ENCODE peak calls at places on chromosomes 13 and 19, in six cellular contexts. U is CD4-positive, alpha-beta T cell; S is astrocyte; G is choroid plexus epithelial cell; A is thoracic aorta; W is type B pancreatic cell. J is an unnamed sample.

GRCh38 chr13:51838235-51838846 is 6.6 kb downstream of the TMEM272 start:
- DNase-seq in U (no peak), S (peak), G (peak), A (no peak), W (no peak), J (no peak)

GRCh38 chr19:46634045-46634655 is 1.9 kb downstream of the GNG8 start:
- DNase-seq in U (peak), S (peak), G (peak), A (peak), W (peak), J (peak)

GRCh38 chr13:91207261-91207660 is 140.2 kb upstream of the MIR17HG start:
- DNase-seq in U (no peak), S (no peak), G (no peak), A (no peak), W (no peak), J (no peak)

GRCh38 chr19:17834350-17835181 is 13.2 kb downstream of the JAK3 start:
- DNase-seq in U (no peak), S (no peak), G (no peak), A (no peak), W (no peak), J (no peak)

GRCh38 chr13:102569488-102569887 is 27.3 kb upstream of the TPP2 start:
- DNase-seq in U (no peak), S (peak), G (peak), A (no peak), W (no peak), J (no peak)

GRCh38 chr13:40806241-40806640 is 16.8 kb downstream of the SLC25A15 start:
- DNase-seq in U (no peak), S (no peak), G (no peak), A (no peak), W (no peak), J (no peak)

GRCh38 chr19:50669319-50670101 is 20.3 kb downstream of the C19orf81 start:
- DNase-seq in U (peak), S (no peak), G (peak), A (no peak), W (no peak), J (peak)

GRCh38 chr13:65497265-65497664 is 1732.9 kb downstream of the PCDH9 start:
- DNase-seq in U (no peak), S (peak), G (peak), A (no peak), W (no peak), J (no peak)

GRCh38 chr19:35845215-35846037 is 6.9 kb downstream of the NPHS1 start:
- DNase-seq in U (no peak), S (no peak), G (no peak), A (no peak), W (no peak), J (no peak)

GRCh38 chr19:35847911-35848310 is 4.4 kb downstream of the NPHS1 start:
- DNase-seq in U (no peak), S (no peak), G (no peak), A (no peak), W (no peak), J (no peak)

GRCh38 chr19:35843676-35844481 is 8.4 kb downstream of the NPHS1 start:
- DNase-seq in U (no peak), S (no peak), G (no peak), A (no peak), W (no peak), J (no peak)

GRCh38 chr19:35844482-35845214 is 7.7 kb downstream of the NPHS1 start:
- DNase-seq in U (no peak), S (no peak), G (no peak), A (no peak), W (no peak), J (no peak)

DNA sequence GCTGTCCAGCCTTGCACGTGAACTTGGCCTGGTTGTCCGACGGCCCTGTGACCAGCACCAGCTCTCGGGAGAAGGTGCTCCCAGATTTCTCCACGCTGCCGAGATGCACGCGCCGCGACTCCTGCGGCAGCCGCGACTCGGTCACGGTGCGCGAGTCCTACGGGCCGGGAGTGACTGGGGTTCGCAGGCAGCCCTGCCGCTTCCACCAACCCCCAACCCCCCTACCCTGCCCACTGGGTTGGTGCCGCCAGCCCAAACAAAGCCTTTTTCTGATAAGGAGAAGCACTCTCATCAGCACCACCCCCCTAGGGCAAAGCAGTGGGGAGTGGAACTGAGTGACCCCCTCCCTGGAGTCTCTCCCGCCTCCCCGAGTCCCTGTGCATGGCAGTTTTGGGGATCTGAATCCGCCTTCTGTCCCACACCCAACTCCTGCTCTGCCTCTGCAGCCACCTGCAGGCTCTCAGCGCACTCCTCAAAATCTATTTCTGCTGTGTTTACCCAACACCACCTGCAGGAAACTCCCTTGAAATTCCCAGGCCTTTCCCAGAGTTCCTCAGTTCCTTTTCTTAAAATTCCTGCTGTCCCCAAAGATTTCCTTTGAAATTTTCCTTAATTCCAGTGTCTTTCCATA is 6.2 kb downstream of the NPHS1 start:
- DNase-seq in U (no peak), S (no peak), G (peak), A (no peak), W (no peak), J (peak)
- TF ChIP-seq CTCF in U (no peak), S (no peak), G (no peak), A (no peak), W (no peak), J (peak)

DNA sequence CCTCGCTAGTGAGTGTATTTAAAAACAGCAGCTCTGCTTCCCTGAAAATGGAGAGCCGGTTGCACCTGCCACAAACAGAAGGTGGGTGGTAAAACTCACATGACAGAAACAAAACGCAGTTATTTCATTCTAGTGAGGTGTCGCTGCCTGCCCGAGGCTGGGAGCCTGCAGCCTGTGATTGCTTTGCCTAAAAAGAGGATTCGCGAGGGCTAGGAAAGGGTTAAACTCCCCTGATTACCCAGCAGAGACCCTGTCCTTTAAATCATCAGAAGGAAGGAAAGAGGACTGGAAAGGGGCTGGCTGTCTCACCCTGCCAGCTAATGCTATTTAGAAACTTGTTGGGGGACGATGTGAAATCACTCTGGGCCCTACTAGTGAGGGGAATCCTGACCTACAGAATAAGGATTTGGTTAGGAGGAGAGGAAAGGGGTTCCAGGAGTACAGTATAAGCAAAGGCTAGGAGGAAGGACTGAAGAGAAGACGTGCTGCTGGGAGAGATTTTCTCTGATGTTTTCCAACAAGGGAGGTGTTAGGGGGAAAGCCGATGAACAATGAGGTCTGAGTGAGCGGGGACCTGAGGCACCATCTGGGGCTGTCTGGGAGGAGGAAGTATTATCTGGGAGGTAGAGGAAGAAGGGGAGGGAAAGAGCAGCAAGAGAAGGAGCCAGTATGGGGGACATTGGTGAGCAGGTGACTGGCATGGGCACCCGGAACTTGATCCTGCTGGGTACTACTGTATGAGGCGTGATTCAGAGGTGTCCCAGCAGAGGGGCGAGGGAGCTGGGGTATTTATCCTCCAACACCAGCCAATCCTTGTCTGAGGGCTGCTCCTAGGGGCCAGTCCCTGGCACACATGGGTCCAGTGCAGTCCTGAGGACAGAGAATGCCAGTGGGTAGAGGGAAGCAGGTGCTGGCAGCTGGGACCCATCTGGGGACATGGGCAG is 55.7 kb upstream of the PTPRS start:
- DNase-seq in U (no peak), S (no peak), G (no peak), A (no peak), W (no peak), J (no peak)
- TF ChIP-seq CTCF in U (no peak), S (no peak), G (no peak), A (no peak), W (no peak), J (no peak)

DNA sequence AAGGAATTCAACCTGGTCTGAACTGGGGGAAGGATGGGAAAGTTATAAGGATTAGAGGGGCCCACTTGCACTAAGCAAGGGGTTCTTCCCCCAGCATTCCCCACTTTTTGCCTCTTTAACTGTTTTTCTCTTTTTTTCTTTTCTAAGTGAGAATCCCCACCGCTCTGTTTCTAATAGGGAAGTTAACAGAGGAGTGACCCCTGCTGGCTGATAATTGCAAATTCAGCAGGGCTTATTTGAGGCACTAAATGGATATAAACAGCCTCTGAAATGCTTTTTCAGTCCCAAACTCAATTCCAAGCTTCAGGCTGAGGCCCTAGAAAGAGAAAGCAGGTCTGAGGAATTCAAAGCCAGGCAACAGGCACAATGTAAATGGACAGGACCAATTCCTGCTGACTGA is 38.2 kb upstream of the CEACAM21 start:
- DNase-seq in U (no peak), S (no peak), G (peak), A (no peak), W (no peak), J (peak)
- TF ChIP-seq CTCF in U (peak), S (peak), G (peak), A (no peak), W (peak), J (peak)

GRCh38 chr13:75426421-75426820 is 55.5 kb downstream of the TBC1D4 start:
- DNase-seq in U (no peak), S (no peak), G (no peak), A (no peak), W (no peak), J (peak)

GRCh38 chr13:75430618-75431209 is 51.3 kb downstream of the TBC1D4 start:
- DNase-seq in U (no peak), S (no peak), G (no peak), A (no peak), W (no peak), J (no peak)

GRCh38 chr13:75432811-75433244 is 49.1 kb downstream of the TBC1D4 start:
- DNase-seq in U (no peak), S (no peak), G (no peak), A (no peak), W (no peak), J (no peak)

GRCh38 chr13:75437582-75438318 is 44.2 kb downstream of the TBC1D4 start:
- DNase-seq in U (no peak), S (peak), G (peak), A (no peak), W (no peak), J (no peak)

GRCh38 chr13:75432045-75432444 is 49.9 kb downstream of the TBC1D4 start:
- DNase-seq in U (no peak), S (no peak), G (peak), A (no peak), W (no peak), J (no peak)
- TF ChIP-seq CTCF in U (no peak), S (no peak), G (peak), A (no peak), W (no peak), J (no peak)

J was measured in MCF 10A.